ENCODE peak calls at places on chromosome 13, in four cellular contexts. N is Peyer's patch, C is OCI-LY7, D is transverse colon. V is an unnamed sample.

GRCh38 chr13:75432045-75432444 is 49.9 kb downstream of the TBC1D4 start:
- DNase-seq in N (no peak), C (no peak), D (no peak), V (no peak)

GRCh38 chr13:56902276-56902675 is 238.4 kb upstream of the PRR20A start:
- DNase-seq in D (no peak), N (no peak), C (no peak), V (no peak)

GRCh38 chr13:28459911-28460310 is 35.0 kb downstream of the FLT1 start:
- DNase-seq in D (no peak), C (no peak), N (no peak), V (no peak)

GRCh38 chr13:41520699-41521630 is 63.6 kb downstream of the RGCC start:
- DNase-seq in D (no peak), C (no peak), N (no peak), V (no peak)

GRCh38 chr13:92806215-92806614 is 420.4 kb upstream of the GPC6 start:
- DNase-seq in D (no peak), N (no peak), C (peak), V (no peak)

GRCh38 chr13:52345048-52345447 is 60.9 kb downstream of the THSD1 start:
- DNase-seq in D (no peak), C (no peak), N (no peak), V (no peak)

GRCh38 chr13:85828094-85828684 is 29.0 kb upstream of the SLITRK6 start:
- DNase-seq in N (no peak), C (peak), D (no peak), V (no peak)

GRCh38 chr13:96822900-96823299 is 171.4 kb downstream of the OXGR1 start:
- DNase-seq in D (peak), N (peak), C (peak), V (no peak)

GRCh38 chr13:91647361-91647970 is 249.0 kb downstream of the GPC5 start:
- DNase-seq in C (peak), N (no peak), D (peak), V (no peak)

GRCh38 chr13:67224148-67224846 is 5.8 kb downstream of the PCDH9 start:
- DNase-seq in D (peak), C (peak), N (peak), V (no peak)

GRCh38 chr13:43760257-43760656 is 26.5 kb downstream of the ENOX1 start:
- DNase-seq in C (no peak), D (no peak), N (no peak), V (no peak)

GRCh38 chr13:39810091-39810877 is 154.8 kb downstream of the COG6 start:
- DNase-seq in C (no peak), N (no peak), D (no peak), V (no peak)

GRCh38 chr13:95217920-95218830 is 83.1 kb downstream of the ABCC4 start:
- DNase-seq in D (no peak), N (no peak), C (no peak), V (no peak)

GRCh38 chr13:25462301-25463125 is 90.7 kb downstream of the ATP8A2 start:
- DNase-seq in N (no peak), C (no peak), D (no peak), V (no peak)

GRCh38 chr13:35988648-35989081 is 142.5 kb downstream of the DCLK1 start:
- DNase-seq in D (no peak), N (no peak), C (no peak), V (no peak)

GRCh38 chr13:95275322-95276118 is 25.7 kb downstream of the ABCC4 start:
- DNase-seq in N (no peak), D (no peak), C (no peak), V (no peak)

GRCh38 chr13:114101325-114101821 is 31.1 kb downstream of the RASA3 start:
- DNase-seq in C (no peak), D (peak), N (peak), V (peak)

GRCh38 chr13:44710576-44710975 is 134.4 kb upstream of the TSC22D1 start:
- DNase-seq in C (no peak), N (no peak), D (no peak), V (no peak)

GRCh38 chr13:79735228-79735627 is 254.3 kb downstream of the NDFIP2 start:
- DNase-seq in D (no peak), N (no peak), C (no peak), V (no peak)

GRCh38 chr13:42152495-42152894 is 104.0 kb downstream of the DGKH start:
- DNase-seq in N (no peak), C (no peak), D (no peak), V (no peak)

GRCh38 chr13:106534844-106535551 is 464 bp downstream of the EFNB2 start:
- DNase-seq in D (no peak), N (peak), C (peak), V (no peak)

GRCh38 chr13:105969761-105970160 is 565.7 kb downstream of the EFNB2 start:
- DNase-seq in C (no peak), N (no peak), D (no peak), V (no peak)

GRCh38 chr13:65656740-65657329 is 1573.3 kb downstream of the PCDH9 start:
- DNase-seq in C (peak), D (no peak), N (no peak), V (no peak)

GRCh38 chr13:24670927-24671326 is 9.3 kb upstream of the ATP12A start:
- DNase-seq in N (no peak), D (no peak), C (peak), V (no peak)

GRCh38 chr13:97224544-97225324 is 2.6 kb downstream of the MBNL2 start:
- DNase-seq in N (no peak), C (no peak), D (peak), V (no peak)

GRCh38 chr13:33542309-33543088 is 256.9 kb upstream of the STARD13 start:
- DNase-seq in C (peak), D (peak), N (peak), V (peak)

GRCh38 chr13:67223024-67223423 is 7.1 kb downstream of the PCDH9 start:
- DNase-seq in C (no peak), N (no peak), D (no peak), V (no peak)

GRCh38 chr13:51999525-51999924 is 11.7 kb downstream of the ATP7B start:
- DNase-seq in D (no peak), N (no peak), C (no peak), V (no peak)

GRCh38 chr13:91212229-91212628 is 135.3 kb upstream of the MIR17HG start:
- DNase-seq in N (no peak), C (no peak), D (no peak), V (no peak)

GRCh38 chr13:35716186-35716585 is 239.7 kb upstream of the MAB21L1 start:
- DNase-seq in C (no peak), N (no peak), D (no peak), V (no peak)

GRCh38 chr13:46655727-46656180 is 102.8 kb downstream of the LRCH1 start:
- DNase-seq in D (no peak), C (no peak), N (no peak), V (no peak)
- H3K4me3 ChIP-seq in D (no peak), C (no peak), N (no peak), V (no peak)

GRCh38 chr13:76711515-76712182 is 174.6 kb downstream of the KCTD12 start:
- DNase-seq in C (no peak), D (peak), N (no peak), V (no peak)
- H3K27ac ChIP-seq in C (no peak), D (peak), N (peak), V (no peak)

GRCh38 chr13:76879211-76879875 is 6.9 kb downstream of the KCTD12 start:
- DNase-seq in N (no peak), D (peak), C (no peak), V (peak)
- H3K4me3 ChIP-seq in N (no peak), D (no peak), C (no peak), V (no peak)

GRCh38 chr13:49615844-49616687 is 12.2 kb upstream of the ARL11 start:
- DNase-seq in N (no peak), C (no peak), D (no peak), V (no peak)
- H3K27ac ChIP-seq in N (no peak), C (no peak), D (no peak), V (no peak)

GRCh38 chr13:100244431-100244830 is 155.5 kb downstream of the PCCA start:
- DNase-seq in D (no peak), N (no peak), C (no peak), V (no peak)

GRCh38 chr13:100245099-100245498 is 156.2 kb downstream of the PCCA start:
- DNase-seq in N (no peak), C (no peak), D (no peak), V (no peak)

GRCh38 chr13:100247937-100248336 is 159.0 kb downstream of the PCCA start:
- DNase-seq in C (no peak), D (no peak), N (no peak), V (no peak)
- H3K4me3 ChIP-seq in C (no peak), D (no peak), N (no peak), V (no peak)

DNA sequence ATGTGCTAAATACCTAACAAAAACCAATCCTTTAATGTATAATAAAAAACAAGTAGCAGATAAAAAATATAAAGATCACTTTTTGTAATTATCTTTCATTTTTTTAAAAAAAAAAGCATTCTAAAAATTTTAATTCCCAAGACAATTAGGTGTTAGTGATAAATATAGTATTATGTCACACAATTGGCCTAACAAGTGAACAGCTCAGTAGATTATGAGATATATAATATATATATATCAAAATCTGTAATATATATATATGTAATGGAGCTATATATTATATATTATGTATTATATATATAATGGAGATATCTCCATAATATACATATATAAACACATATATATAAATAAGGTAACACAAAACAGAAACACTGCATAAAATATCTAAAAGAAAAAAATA is 1531.1 kb upstream of the MIR17HG start:
- DNase-seq in D (no peak), C (no peak), N (no peak), V (no peak)
- H3K27ac ChIP-seq in D (no peak), C (no peak), N (no peak), V (no peak)

DNA sequence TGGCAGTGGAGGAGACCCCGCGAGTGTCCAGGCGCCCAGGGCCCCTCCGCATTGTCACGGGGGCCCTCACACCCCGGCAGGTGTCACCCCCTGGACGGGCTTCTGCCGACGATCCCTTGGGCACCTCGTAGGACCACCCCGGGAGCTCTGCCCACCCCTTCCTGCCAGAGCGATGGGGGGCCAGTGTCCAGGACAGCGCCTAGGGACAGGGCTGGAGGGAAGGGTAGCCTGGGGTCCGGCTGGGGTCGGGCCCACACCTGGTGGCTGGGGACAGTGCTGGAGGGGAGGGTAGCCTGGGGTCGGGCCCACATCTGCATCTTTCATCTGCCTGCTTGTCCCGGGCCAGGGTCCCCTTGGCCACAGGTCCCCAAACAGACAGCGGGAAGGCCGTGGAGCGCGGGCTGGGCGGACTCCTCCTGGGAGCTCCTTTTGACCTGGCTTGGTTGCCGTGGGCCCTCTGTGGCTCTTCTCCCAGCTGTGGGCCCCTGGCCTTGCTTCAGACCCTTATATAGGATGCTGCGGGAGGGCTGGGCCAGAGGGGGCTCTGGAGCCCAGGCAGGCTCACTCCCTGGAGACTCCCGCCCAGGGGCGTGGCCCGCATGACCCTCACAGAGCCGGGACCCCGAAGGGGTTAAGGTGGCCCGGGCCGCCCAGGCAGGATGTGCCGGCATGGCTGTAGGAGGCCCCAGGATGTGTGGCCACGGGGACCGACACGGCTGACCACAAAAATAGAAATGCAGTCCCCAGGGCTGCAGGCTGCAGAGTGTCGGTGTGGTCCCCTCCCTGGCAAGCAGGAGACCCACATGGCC is 74.1 kb upstream of the MCF2L start:
- DNase-seq in C (no peak), D (no peak), N (peak), V (no peak)
- H3K4me3 ChIP-seq in C (no peak), D (peak), N (peak), V (peak)